ENCODE peak calls at places on chromosomes 13 and 19, in five cellular contexts. Z is retina; K is activated T-helper 9 cell treated with anti-CD3 and anti-CD28 coated beads, Interleukin-2, amount 50 U/mL, for 16 hours; P is RCC 7860; G is NCI-H1048. O is an unnamed sample.

GRCh38 chr19:53977991-53978731 is 13.3 kb upstream of the CACNG6 start:
- DNase-seq in Z (peak), K (no peak), P (no peak), G (no peak), O (no peak)

GRCh38 chr13:100298116-100298681 is 209.3 kb downstream of the PCCA start:
- DNase-seq in Z (no peak), K (no peak), P (no peak), G (no peak), O (no peak)

GRCh38 chr19:49142866-49143335 is 12.3 kb downstream of the HRC start:
- DNase-seq in Z (peak), K (peak), P (peak), G (peak), O (peak)

GRCh38 chr13:94173312-94173854 is 306.1 kb downstream of the DCT start:
- DNase-seq in Z (no peak), K (no peak), P (peak), G (no peak), O (no peak)

GRCh38 chr19:10388957-10389356 is 8.6 kb upstream of the TYK2 start:
- DNase-seq in Z (peak), K (peak), P (peak), G (peak), O (peak)

GRCh38 chr13:109096101-109096500 is 466.7 kb downstream of the MYO16 start:
- DNase-seq in Z (no peak), K (no peak), P (no peak), G (no peak), O (no peak)

GRCh38 chr19:17220207-17220758 is 5.1 kb downstream of the USE1 start:
- DNase-seq in Z (no peak), K (no peak), P (peak), G (no peak), O (no peak)

GRCh38 chr13:113604186-113604585 is 19.6 kb downstream of the TFDP1 start:
- DNase-seq in Z (no peak), K (no peak), P (no peak), G (no peak), O (no peak)

GRCh38 chr19:49533551-49534488 is 6.0 kb downstream of the RCN3 start:
- DNase-seq in Z (peak), K (peak), P (no peak), G (no peak), O (peak)

GRCh38 chr13:79352107-79352506 is 53.9 kb downstream of the RBM26 start:
- DNase-seq in Z (no peak), K (no peak), P (no peak), G (no peak), O (no peak)

GRCh38 chr19:35995655-35995993 is 636 bp downstream of the SDHAF1 start:
- DNase-seq in Z (no peak), K (no peak), P (no peak), G (no peak), O (no peak)

GRCh38 chr19:43527860-43528622 is 1.0 kb upstream of the ETHE1 start:
- DNase-seq in Z (no peak), K (no peak), P (peak), G (no peak), O (no peak)

GRCh38 chr13:83184819-83185218 is 697.5 kb downstream of the SLITRK1 start:
- DNase-seq in Z (no peak), K (no peak), P (no peak), G (no peak), O (no peak)

GRCh38 chr13:93635687-93636086 is 409.1 kb downstream of the GPC6 start:
- DNase-seq in Z (no peak), K (no peak), P (no peak), G (no peak), O (no peak)

GRCh38 chr13:80379245-80379644 is 38.3 kb upstream of the SPRY2 start:
- DNase-seq in Z (no peak), K (no peak), P (peak), G (no peak), O (no peak)

GRCh38 chr13:65378943-65379519 is 1851.1 kb downstream of the PCDH9 start:
- DNase-seq in Z (no peak), K (no peak), P (no peak), G (no peak), O (no peak)

GRCh38 chr19:41934849-41935374 is 6.7 kb upstream of the ERFL start:
- DNase-seq in Z (peak), K (peak), P (peak), G (no peak), O (peak)

GRCh38 chr19:5099822-5100221 is 130.9 kb downstream of the KDM4B start:
- DNase-seq in Z (no peak), K (no peak), P (no peak), G (no peak), O (no peak)

GRCh38 chr13:51520524-51520923 is 63.7 kb upstream of the WDFY2 start:
- DNase-seq in Z (no peak), K (no peak), P (peak), G (no peak), O (no peak)

GRCh38 chr13:47678201-47678963 is 322.7 kb downstream of the SUCLA2 start:
- DNase-seq in Z (no peak), K (no peak), P (no peak), G (no peak), O (no peak)

GRCh38 chr19:17617807-17618192 is 62.4 kb downstream of the COLGALT1 start:
- DNase-seq in Z (no peak), K (no peak), P (no peak), G (no peak), O (no peak)

GRCh38 chr19:47390533-47391488 is 28.5 kb downstream of the MEIS3 start:
- DNase-seq in Z (no peak), K (no peak), P (no peak), G (no peak), O (no peak)

O was measured in stimulated activated naive B cell treated with anti-CD40 and anti-IgM and Interleukin-4, amounts not matched to agents 10 μg/mL and 1 μg/mL and 100 μg/mL, for 72 hours.